ENCODE peak calls at places on chromosome 7, in eight cellular contexts. Z, A, R, C, D, V, X and T are unnamed samples.

GRCh38 chr7:124655990-124656389 is 109.6 kb downstream of the GPR37 start:
- DNase-seq in Z (no peak), A (no peak), R (no peak), C (no peak), D (no peak), V (no peak), X (no peak), T (no peak)

GRCh38 chr7:138297526-138297925 is 162.5 kb upstream of the TRIM24 start:
- DNase-seq in Z (no peak), A (no peak), R (no peak), C (no peak), D (no peak), V (no peak), X (no peak), T (no peak)

GRCh38 chr7:11607676-11608075 is 224.3 kb downstream of the THSD7A start:
- DNase-seq in Z (no peak), A (no peak), R (no peak), C (no peak), D (no peak), V (no peak), X (peak), T (no peak)

GRCh38 chr7:17147409-17147808 is 151.0 kb upstream of the AHR start:
- DNase-seq in Z (no peak), A (no peak), R (no peak), C (no peak), D (no peak), V (no peak), X (no peak), T (no peak)

GRCh38 chr7:94022550-94022949 is 18.4 kb upstream of the BET1 start:
- DNase-seq in Z (no peak), A (no peak), R (no peak), C (no peak), D (no peak), V (no peak), X (no peak), T (no peak)

GRCh38 chr7:155213385-155213784 is 84.3 kb upstream of the INSIG1 start:
- DNase-seq in Z (no peak), A (no peak), R (no peak), C (no peak), D (no peak), V (no peak), X (no peak), T (no peak)

GRCh38 chr7:82714883-82715282 is 271.3 kb upstream of the CACNA2D1 start:
- DNase-seq in Z (no peak), A (no peak), R (no peak), C (no peak), D (no peak), V (no peak), X (no peak), T (no peak)

GRCh38 chr7:87648316-87648715 is 20.1 kb downstream of the RUNDC3B start:
- DNase-seq in Z (no peak), A (no peak), R (no peak), C (no peak), D (no peak), V (no peak), X (no peak), T (no peak)

GRCh38 chr7:3089493-3089892 is 45.8 kb upstream of the CARD11 start:
- DNase-seq in Z (no peak), A (peak), R (peak), C (peak), D (no peak), V (no peak), X (no peak), T (peak)

GRCh38 chr7:46352335-46352954 is 431.4 kb upstream of the IGFBP3 start:
- DNase-seq in Z (no peak), A (peak), R (peak), C (peak), D (no peak), V (no peak), X (no peak), T (peak)

GRCh38 chr7:41268874-41269273 is 434.0 kb downstream of the INHBA start:
- DNase-seq in Z (no peak), A (no peak), R (no peak), C (no peak), D (no peak), V (no peak), X (no peak), T (no peak)

GRCh38 chr7:113915991-113916390 is 2.8 kb downstream of the PPP1R3A start:
- DNase-seq in Z (no peak), A (no peak), R (no peak), C (no peak), D (no peak), V (no peak), X (no peak), T (no peak)

GRCh38 chr7:16546921-16547505 is 20.4 kb downstream of the LRRC72 start:
- DNase-seq in Z (no peak), A (no peak), R (no peak), C (no peak), D (no peak), V (no peak), X (no peak), T (no peak)

GRCh38 chr7:158394936-158395335 is 192.7 kb downstream of the PTPRN2 start:
- DNase-seq in Z (peak), A (peak), R (peak), C (peak), D (peak), V (no peak), X (peak), T (no peak)

GRCh38 chr7:158396301-158396905 is 191.2 kb downstream of the PTPRN2 start:
- DNase-seq in Z (no peak), A (no peak), R (no peak), C (no peak), D (no peak), V (no peak), X (no peak), T (no peak)

GRCh38 chr7:158396982-158397862 is 190.4 kb downstream of the PTPRN2 start:
- DNase-seq in Z (no peak), A (no peak), R (no peak), C (no peak), D (no peak), V (no peak), X (no peak), T (no peak)

GRCh38 chr7:158395349-158395748 is 192.3 kb downstream of the PTPRN2 start:
- DNase-seq in Z (no peak), A (no peak), R (no peak), C (no peak), D (no peak), V (no peak), X (no peak), T (no peak)

GRCh38 chr7:158395780-158396214 is 191.8 kb downstream of the PTPRN2 start:
- DNase-seq in Z (no peak), A (no peak), R (no peak), C (peak), D (peak), V (no peak), X (no peak), T (no peak)
- H3K27ac ChIP-seq in Z (no peak), A (no peak), R (no peak), C (peak), D (no peak), V (no peak), X (no peak), T (no peak)

GRCh38 chr7:158106272-158106671 is 481.4 kb downstream of the PTPRN2 start:
- DNase-seq in Z (no peak), A (no peak), R (no peak), C (no peak), D (no peak), V (no peak), X (no peak), T (no peak)
- H3K27ac ChIP-seq in Z (no peak), A (no peak), R (no peak), C (no peak), D (no peak), V (no peak), X (no peak), T (no peak)

DNA sequence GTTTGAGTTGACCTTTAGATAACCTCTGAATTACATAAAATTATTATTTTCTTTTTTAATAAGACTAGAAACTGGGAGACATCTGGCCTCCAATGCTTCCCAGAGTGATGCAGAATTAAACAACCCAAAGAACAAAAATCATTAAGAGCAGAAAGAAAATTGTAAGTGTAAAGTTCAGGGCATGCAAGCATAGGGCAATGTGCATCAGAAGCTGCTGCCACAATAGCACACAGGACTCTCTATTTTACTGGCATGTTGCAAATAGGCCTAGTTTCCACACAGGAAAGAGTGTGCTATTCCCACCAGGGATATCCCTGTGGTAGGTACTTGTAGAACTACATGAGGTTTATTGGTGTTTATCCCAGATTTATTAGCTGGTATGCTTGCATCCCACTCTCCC is 20.5 kb upstream of the STEAP2 start:
- DNase-seq in Z (no peak), A (no peak), R (no peak), C (no peak), D (no peak), V (no peak), X (no peak), T (no peak)
- H3K27ac ChIP-seq in Z (no peak), A (no peak), R (no peak), C (no peak), D (no peak), V (no peak), X (no peak), T (no peak)

GRCh38 chr7:127582361-127582760 is 3.0 kb downstream of the GCC1 start:
- DNase-seq in Z (no peak), A (no peak), R (no peak), C (no peak), D (no peak), V (no peak), X (peak), T (no peak)

GRCh38 chr7:127578036-127578684 is 7.2 kb downstream of the GCC1 start:
- DNase-seq in Z (no peak), A (no peak), R (no peak), C (no peak), D (no peak), V (no peak), X (no peak), T (no peak)

GRCh38 chr7:127580612-127581011 is 4.8 kb downstream of the GCC1 start:
- DNase-seq in Z (no peak), A (no peak), R (no peak), C (no peak), D (no peak), V (no peak), X (no peak), T (no peak)

GRCh38 chr7:127581716-127582115 is 3.7 kb downstream of the GCC1 start:
- DNase-seq in Z (no peak), A (no peak), R (no peak), C (no peak), D (no peak), V (no peak), X (no peak), T (no peak)

GRCh38 chr7:127578711-127579275 is 6.6 kb downstream of the GCC1 start:
- DNase-seq in Z (no peak), A (no peak), R (no peak), C (no peak), D (no peak), V (no peak), X (no peak), T (no peak)
- H3K27ac ChIP-seq in Z (no peak), A (no peak), R (peak), C (no peak), D (no peak), V (no peak), X (no peak), T (no peak)

DNA sequence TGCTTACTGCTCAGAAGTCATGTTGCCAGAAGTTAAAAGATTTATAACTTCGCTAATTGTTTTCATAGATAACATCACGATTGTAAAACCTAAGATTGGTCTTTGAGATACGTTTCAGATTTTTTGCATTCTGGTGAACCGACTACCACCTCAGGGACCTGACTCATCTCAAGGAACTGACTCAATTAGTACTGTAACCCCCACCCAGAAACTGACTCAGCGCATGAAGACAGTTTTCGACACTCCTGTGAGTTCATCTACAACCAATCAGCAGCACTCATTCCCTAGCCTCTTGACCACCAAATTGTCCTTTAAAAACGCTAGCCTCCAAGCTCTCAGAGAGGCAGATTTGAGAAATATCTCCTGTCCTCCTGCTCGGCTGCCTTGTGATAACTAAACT is 72.3 kb downstream of the ELMO1 start:
- DNase-seq in Z (no peak), A (no peak), R (no peak), C (no peak), D (no peak), V (no peak), X (no peak), T (no peak)
- H3K27ac ChIP-seq in Z (no peak), A (no peak), R (no peak), C (no peak), D (no peak), V (no peak), X (no peak), T (no peak)

GRCh38 chr7:135194494-135195095 is 16.7 kb downstream of the WDR91 start:
- DNase-seq in Z (no peak), A (no peak), R (no peak), C (no peak), D (no peak), V (no peak), X (no peak), T (no peak)
- H3K27ac ChIP-seq in Z (no peak), A (no peak), R (no peak), C (no peak), D (no peak), V (no peak), X (no peak), T (no peak)

DNA sequence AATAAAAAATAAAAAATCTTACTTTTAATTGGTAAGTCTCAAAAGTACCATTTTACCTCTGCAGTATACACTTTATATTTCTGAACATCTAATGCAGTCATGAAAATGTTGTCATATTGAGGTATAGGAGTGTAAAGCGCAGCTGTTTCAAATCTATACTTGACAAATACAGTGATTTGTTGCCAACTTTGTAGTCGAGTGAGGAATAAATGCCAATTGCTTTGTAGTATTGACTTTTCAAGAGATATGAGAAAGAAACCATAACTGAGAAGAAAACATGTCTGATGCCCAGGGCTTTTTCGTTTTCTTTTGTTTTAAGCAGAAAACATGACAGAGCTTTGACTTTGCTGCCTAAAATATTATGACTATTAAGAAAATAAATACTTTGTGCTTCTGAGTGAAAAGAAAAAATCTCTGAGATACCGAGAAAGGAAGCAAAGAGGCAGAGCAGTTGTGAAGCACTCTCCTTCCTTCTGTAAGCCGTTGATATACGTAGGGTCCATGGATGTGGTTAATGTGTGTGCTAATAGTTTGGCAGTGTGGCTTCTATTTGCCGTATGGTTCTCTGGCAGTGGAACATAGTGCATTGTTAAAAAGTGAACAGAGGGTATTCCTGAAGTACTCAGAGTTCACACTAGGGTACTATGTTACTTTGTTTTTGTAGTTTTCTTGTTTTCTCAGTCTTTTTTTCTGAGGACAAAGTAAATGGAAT is 38.2 kb downstream of the AVL9 start:
- DNase-seq in Z (no peak), A (no peak), R (no peak), C (no peak), D (no peak), V (no peak), X (no peak), T (no peak)
- H3K27ac ChIP-seq in Z (no peak), A (no peak), R (no peak), C (peak), D (no peak), V (peak), X (no peak), T (no peak)